ENCODE peak calls at places on chromosomes 5 and 9, in five cellular contexts. A, M, W, I and V are unnamed samples.

GRCh38 chr9:19781240-19781639 is 7.6 kb downstream of the SLC24A2 start:
- DNase-seq in I (no peak), M (no peak), W (no peak), A (no peak), V (no peak)

GRCh38 chr9:92432350-92432749 is 8.1 kb upstream of the OMD start:
- DNase-seq in M (peak), W (no peak), I (no peak), A (no peak), V (no peak)

GRCh38 chr9:128523199-128523925 is 18.8 kb downstream of the GLE1 start:
- DNase-seq in W (no peak), A (peak), M (peak), I (no peak), V (no peak)

GRCh38 chr5:104513194-104513602 is 950.6 kb upstream of the NUDT12 start:
- DNase-seq in W (no peak), M (peak), I (no peak), A (peak), V (no peak)

GRCh38 chr5:151186538-151186937 is 29.0 kb upstream of the ANXA6 start:
- DNase-seq in W (no peak), M (no peak), A (no peak), I (no peak), V (no peak)

GRCh38 chr5:67538343-67538670 is 341.7 kb upstream of the CD180 start:
- DNase-seq in M (no peak), W (no peak), A (no peak), I (no peak), V (no peak)

GRCh38 chr5:137995077-137995746 is 37.7 kb downstream of the FAM13B start:
- DNase-seq in W (peak), A (peak), I (no peak), M (peak), V (peak)

GRCh38 chr5:52727568-52727967 is 60.1 kb upstream of the ITGA1 start:
- DNase-seq in M (peak), W (no peak), I (no peak), A (peak), V (no peak)

GRCh38 chr5:95808686-95809413 is 13.7 kb downstream of the GLRX start:
- DNase-seq in A (no peak), M (peak), W (no peak), I (peak), V (peak)

GRCh38 chr5:124179788-124180187 is 566.7 kb downstream of the ZNF608 start:
- DNase-seq in I (no peak), A (no peak), M (no peak), W (no peak), V (no peak)

GRCh38 chr9:116697887-116698286 is 10.8 kb downstream of the TRIM32 start:
- DNase-seq in I (no peak), W (no peak), A (no peak), M (no peak), V (no peak)

GRCh38 chr9:16417101-16417500 is 453.4 kb downstream of the BNC2 start:
- DNase-seq in M (peak), W (no peak), I (peak), A (peak), V (no peak)

GRCh38 chr9:72355153-72355552 is 9.9 kb downstream of the ZFAND5 start:
- DNase-seq in W (no peak), A (no peak), M (no peak), I (no peak), V (no peak)

GRCh38 chr5:83177803-83178202 is 100.5 kb downstream of the XRCC4 start:
- DNase-seq in W (no peak), A (no peak), M (no peak), I (no peak), V (no peak)

GRCh38 chr5:155983954-155984353 is 343.0 kb upstream of the SGCD start:
- DNase-seq in M (peak), A (peak), I (no peak), W (no peak), V (no peak)

GRCh38 chr5:1945606-1946005 is 62.9 kb upstream of the IRX4 start:
- DNase-seq in M (no peak), A (no peak), W (no peak), I (no peak), V (no peak)

GRCh38 chr9:127129718-127130085 is 7.3 kb upstream of the ANGPTL2 start:
- DNase-seq in W (no peak), A (no peak), I (no peak), M (no peak), V (no peak)

GRCh38 chr5:117973785-117974184 is 1014.6 kb downstream of the DTWD2 start:
- DNase-seq in A (no peak), M (no peak), I (no peak), W (no peak), V (no peak)

GRCh38 chr9:96299823-96300222 is 2.2 kb downstream of the HSD17B3 start:
- DNase-seq in A (peak), I (no peak), W (no peak), M (peak), V (no peak)

GRCh38 chr9:128818839-128819715 is 777 bp downstream of the ENDOG start:
- DNase-seq in M (no peak), A (no peak), W (peak), I (peak), V (no peak)

GRCh38 chr9:111959468-111959941 is 62.9 kb downstream of the UGCG start:
- DNase-seq in W (no peak), I (no peak), A (peak), M (peak), V (no peak)

GRCh38 chr5:9057406-9058000 is 488.4 kb downstream of the SEMA5A start:
- DNase-seq in A (no peak), M (peak), W (no peak), I (no peak), V (no peak)
- TF ChIP-seq EZH2 in A (no peak), M (no peak), W (no peak), I (no peak), V (no peak)

DNA sequence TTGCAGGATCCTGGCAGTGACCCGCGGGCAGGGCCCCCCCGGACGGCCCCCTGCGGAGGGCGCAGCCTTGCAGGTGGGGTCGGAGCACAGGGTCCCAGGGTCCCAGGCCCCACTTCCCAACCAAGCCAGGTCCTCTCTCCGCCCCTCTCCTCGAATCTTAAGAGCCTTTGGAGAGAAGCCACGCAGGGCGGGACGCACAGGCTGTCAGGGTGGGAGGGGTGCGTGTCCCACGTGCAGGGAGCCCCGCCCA is 18.4 kb upstream of the EGFL7 start:
- DNase-seq in M (peak), A (peak), W (peak), I (no peak), V (no peak)
- H3K4me3 ChIP-seq in M (no peak), A (no peak), W (no peak), I (no peak), V (peak)

GRCh38 chr9:98118640-98119601 is at the start of gene TRIM14:
- DNase-seq in A (peak), I (peak), M (peak), W (peak), V (no peak)
- TF ChIP-seq EZH2 in A (no peak), I (no peak), M (no peak), W (no peak), V (no peak)

DNA sequence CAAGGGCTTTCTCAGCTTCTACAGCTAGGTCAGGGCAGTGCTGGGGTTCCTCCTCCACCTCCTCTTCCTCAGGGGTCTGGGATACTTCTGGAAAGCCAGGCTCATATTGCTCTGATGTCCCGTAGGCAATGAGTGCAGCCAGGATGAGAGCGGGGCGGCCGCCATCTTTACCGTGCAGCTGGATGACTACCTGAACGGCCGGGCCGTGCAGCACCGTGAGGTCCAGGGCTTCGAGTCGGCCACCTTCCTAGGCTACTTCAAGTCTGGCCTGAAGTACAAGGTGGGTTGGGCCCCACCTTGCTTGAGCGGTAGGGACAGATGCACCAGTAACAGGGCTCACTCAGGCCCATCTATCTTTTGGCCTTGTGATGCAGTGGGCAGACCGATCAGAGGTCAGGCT is 34.8 kb downstream of the GSN start:
- DNase-seq in W (no peak), I (no peak), A (no peak), M (no peak), V (no peak)
- H3K4me3 ChIP-seq in W (no peak), I (no peak), A (no peak), M (no peak), V (no peak)

GRCh38 chr9:70413427-70413797 is 1.0 kb downstream of the KLF9 start:
- DNase-seq in A (no peak), I (peak), M (no peak), W (peak), V (no peak)

GRCh38 chr9:70413798-70414775 is at the start of gene KLF9:
- DNase-seq in M (peak), I (peak), W (peak), A (peak), V (peak)

GRCh38 chr9:70411930-70412677 is 2.4 kb downstream of the KLF9 start:
- DNase-seq in I (peak), M (peak), A (peak), W (peak), V (no peak)

GRCh38 chr9:70411141-70411929 is 3.1 kb downstream of the KLF9 start:
- DNase-seq in I (no peak), A (peak), W (peak), M (peak), V (no peak)

DNA sequence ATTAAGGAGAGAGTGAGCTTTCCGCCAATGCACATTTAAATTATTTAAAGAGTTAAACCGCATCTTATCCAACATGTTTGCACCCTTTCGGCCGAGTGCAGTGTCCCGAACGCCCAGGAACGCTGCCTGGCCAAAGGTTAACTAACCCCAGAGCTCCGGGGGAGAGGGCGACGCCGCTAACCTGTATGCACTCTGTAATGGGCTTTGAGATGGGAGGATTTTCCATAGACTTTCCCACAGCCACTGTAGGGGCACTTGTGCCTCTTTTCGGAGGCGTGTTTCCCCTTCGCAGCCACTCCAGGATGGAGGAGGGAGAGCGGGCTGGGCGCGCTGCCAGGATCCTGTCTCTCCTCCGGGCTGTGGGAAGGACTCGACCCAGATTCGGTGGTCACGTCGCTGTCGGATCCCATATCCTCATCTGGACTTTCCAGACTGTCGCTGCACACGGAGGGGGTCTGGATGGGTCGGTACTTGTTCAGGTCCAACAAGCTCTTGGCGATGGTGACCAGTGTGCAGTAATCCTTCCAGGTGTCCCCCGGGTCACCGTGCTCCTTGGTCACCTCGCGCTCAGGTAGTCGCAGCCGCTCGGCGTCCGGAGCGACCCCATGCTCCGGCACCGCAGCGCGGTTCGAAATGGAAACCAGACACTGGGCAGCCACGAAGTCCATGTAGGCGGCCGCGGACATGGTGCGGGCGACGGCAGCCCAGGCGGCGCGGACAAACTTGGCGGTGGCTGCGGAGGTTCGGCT is 1.6 kb downstream of the KLF9 start:
- DNase-seq in W (peak), I (no peak), A (peak), M (peak), V (no peak)
- TF ChIP-seq EZH2 in W (no peak), I (no peak), A (no peak), M (no peak), V (no peak)

DNA sequence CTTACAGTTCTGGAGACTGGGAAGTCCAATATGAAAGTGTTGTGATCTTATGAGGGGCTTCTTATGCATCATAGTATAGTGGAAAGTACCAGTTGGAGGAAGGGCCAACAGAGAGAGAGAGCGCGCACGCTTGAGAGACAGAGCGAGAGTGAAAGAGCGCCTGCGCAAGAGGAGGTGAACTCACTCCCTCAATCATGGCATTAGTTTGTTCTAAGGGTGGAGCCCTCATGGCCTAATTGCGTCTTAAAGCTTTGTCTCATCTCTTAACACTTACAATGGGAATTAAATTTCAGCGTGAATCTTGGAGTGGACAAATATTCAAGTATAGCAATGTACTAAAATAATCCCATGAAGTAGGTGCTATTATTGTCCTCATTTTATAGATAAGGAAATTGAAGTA is 303.2 kb downstream of the OSTF1 start:
- DNase-seq in W (no peak), A (no peak), M (no peak), I (no peak), V (no peak)
- H3K4me3 ChIP-seq in W (no peak), A (no peak), M (no peak), I (no peak), V (peak)

GRCh38 chr5:158017433-158017832 is 158.5 kb upstream of the CLINT1 start:
- DNase-seq in W (no peak), A (no peak), I (no peak), M (no peak), V (no peak)
- TF ChIP-seq EZH2 in W (no peak), A (no peak), I (no peak), M (no peak), V (no peak)

DNA sequence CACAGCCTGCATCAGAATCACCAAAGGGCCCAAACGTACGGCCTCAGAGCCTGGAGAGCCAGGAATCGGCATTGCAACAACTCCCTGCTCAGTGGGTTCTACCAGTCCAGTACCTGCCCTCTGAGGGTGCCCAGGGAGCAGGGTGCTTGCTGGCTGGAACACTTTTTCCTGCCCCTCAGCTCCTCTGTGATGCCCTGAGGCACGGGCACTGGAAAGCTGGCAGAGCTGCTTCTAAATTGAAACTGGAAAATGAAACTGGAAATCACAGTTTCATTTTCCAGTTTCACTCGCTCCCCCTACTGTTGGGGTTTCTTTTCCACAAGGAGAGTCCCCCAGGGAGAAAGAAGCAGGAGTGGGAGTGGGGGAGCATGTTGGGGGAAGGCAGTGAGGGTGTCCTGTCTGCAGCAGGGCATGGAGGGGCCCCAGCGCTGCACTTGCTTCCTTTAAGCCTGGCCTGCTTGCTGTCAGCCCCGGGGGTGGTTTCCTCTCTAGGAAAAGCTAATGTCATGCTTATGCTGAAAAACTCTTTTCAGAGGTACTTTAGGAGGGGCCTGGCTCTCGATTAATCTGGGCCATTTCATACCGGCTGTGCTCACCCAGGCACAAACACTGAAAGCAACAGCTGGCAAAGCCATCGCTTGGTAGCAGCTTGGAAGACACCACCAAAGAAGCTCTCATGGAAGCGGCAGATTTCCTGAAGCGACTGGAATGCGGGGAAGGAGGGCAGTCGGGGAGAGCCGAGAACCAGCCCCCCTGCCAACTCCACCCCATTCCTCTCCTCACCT is 26.2 kb downstream of the IRF1 start:
- DNase-seq in I (peak), W (no peak), A (no peak), M (no peak), V (no peak)
- H3K4me3 ChIP-seq in I (peak), W (no peak), A (no peak), M (no peak), V (peak)

GRCh38 chr9:93945400-93946337 is 9.5 kb downstream of the BARX1 start:
- DNase-seq in A (no peak), W (no peak), I (no peak), M (no peak), V (no peak)
- TF ChIP-seq EZH2 in A (peak), W (no peak), I (no peak), M (peak), V (no peak)